ENCODE peak calls at places on chromosomes 11 and 22, in eight cellular contexts. One of them, this sample, is unnamed.

GRCh38 chr11:119417726-119418540 is 5.0 kb downstream of the THY1 start:
- DNase-seq in HFF-Myc: peak; percentile 71
- DNase-seq in PC-3: peak; percentile 70
- DNase-seq in HCT116: no peak
- DNase-seq in mucosa of descending colon: no peak
- DNase-seq in IMR-90: peak; percentile 96
- DNase-seq in transverse colon: no peak
- DNase-seq in NB4: no peak
- DNase-seq in this sample: no peak

GRCh38 chr11:72446929-72447753 is 12.8 kb upstream of the CLPB start:
- DNase-seq in HFF-Myc: peak; percentile 42
- DNase-seq in PC-3: peak; percentile 83
- DNase-seq in HCT116: peak; percentile 69
- DNase-seq in mucosa of descending colon: no peak
- DNase-seq in IMR-90: peak; percentile 69
- DNase-seq in transverse colon: no peak
- DNase-seq in NB4: peak; percentile 69
- DNase-seq in this sample: peak; percentile 63

GRCh38 chr22:46070722-46071450 is 79.4 kb upstream of the PPARA start:
- DNase-seq in HFF-Myc: no peak
- DNase-seq in PC-3: peak; percentile 70
- DNase-seq in HCT116: no peak
- DNase-seq in mucosa of descending colon: peak; percentile 71
- DNase-seq in IMR-90: peak; percentile 54
- DNase-seq in transverse colon: peak; percentile 68
- DNase-seq in NB4: peak; percentile 77
- DNase-seq in this sample: no peak

GRCh38 chr11:73204711-73205121 is 13.4 kb upstream of the P2RY2 start:
- DNase-seq in HFF-Myc: no peak
- DNase-seq in PC-3: no peak
- DNase-seq in HCT116: no peak
- DNase-seq in mucosa of descending colon: peak; percentile 68
- DNase-seq in IMR-90: no peak
- DNase-seq in transverse colon: peak; percentile 41
- DNase-seq in NB4: peak; percentile 99
- DNase-seq in this sample: no peak

GRCh38 chr11:68825603-68826002 is 16.1 kb downstream of the CPT1A start:
- DNase-seq in HFF-Myc: no peak
- DNase-seq in PC-3: peak; percentile 75
- DNase-seq in HCT116: peak; percentile 37
- DNase-seq in mucosa of descending colon: peak; percentile 90
- DNase-seq in IMR-90: no peak
- DNase-seq in transverse colon: peak; percentile 90
- DNase-seq in NB4: peak; percentile 79
- DNase-seq in this sample: no peak

GRCh38 chr11:12123177-12123576 is 12.8 kb downstream of the MICAL2 start:
- DNase-seq in HFF-Myc: no peak
- DNase-seq in PC-3: no peak
- DNase-seq in HCT116: no peak
- DNase-seq in mucosa of descending colon: no peak
- DNase-seq in IMR-90: peak; percentile 85
- DNase-seq in transverse colon: no peak
- DNase-seq in NB4: no peak
- DNase-seq in this sample: no peak

GRCh38 chr11:90254065-90254464 is 31.2 kb upstream of the CHORDC1 start:
- DNase-seq in HFF-Myc: no peak
- DNase-seq in PC-3: no peak
- DNase-seq in HCT116: no peak
- DNase-seq in mucosa of descending colon: no peak
- DNase-seq in IMR-90: no peak
- DNase-seq in transverse colon: no peak
- DNase-seq in NB4: no peak
- DNase-seq in this sample: no peak

GRCh38 chr22:47198801-47199251 is 436.4 kb downstream of the TBC1D22A start:
- DNase-seq in HFF-Myc: no peak
- DNase-seq in PC-3: no peak
- DNase-seq in HCT116: no peak
- DNase-seq in mucosa of descending colon: no peak
- DNase-seq in IMR-90: no peak
- DNase-seq in transverse colon: no peak
- DNase-seq in NB4: no peak
- DNase-seq in this sample: no peak

DNA sequence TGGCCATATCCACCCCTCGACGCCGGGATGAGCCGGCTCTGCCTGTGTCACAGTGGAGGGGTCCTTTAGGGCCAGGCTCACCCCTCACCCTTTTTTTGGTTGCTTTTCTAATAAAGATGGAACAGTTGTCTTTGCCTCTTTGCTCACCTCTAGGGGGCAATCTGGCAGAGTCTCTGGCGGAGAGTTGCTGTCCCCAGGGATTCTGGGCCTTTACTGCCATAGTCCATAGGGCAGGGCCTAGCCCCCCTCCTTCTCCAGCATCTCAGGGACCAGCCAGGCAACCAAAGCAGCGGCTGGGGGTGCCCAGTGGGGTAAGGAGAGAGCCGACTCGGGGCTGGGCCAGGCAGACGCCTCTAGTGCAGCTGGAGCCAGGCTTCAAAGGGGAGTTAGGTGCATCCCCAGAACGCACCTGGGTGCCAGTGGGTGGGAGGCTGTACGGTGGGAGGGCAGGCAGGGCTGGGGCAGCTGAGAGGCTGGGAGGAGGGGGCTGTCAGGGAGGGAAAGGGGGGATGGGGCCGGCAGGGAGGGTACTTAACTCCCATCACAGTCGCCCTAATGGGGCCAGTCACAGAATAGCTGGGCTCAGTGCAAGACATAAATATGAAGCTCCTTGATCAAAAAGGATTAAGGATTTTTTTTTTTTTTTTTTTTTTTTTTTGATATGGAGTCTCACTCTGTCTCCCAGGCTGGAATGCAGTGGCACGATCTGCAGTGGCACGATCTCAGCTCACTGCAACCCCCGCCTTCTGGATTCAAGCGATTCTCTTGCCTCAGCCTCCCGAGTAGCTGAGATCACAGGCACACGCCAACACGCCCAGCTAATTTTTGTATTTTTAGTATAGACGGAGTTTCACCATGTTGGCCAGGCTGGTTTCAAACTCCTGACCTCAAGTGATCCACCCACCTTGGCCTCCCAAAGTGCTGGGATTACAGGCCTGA is 2.5 kb upstream of the SUSD2 start:
- DNase-seq in HFF-Myc: no peak
- DNase-seq in PC-3: no peak
- DNase-seq in HCT116: no peak
- DNase-seq in mucosa of descending colon: no peak
- DNase-seq in IMR-90: no peak
- DNase-seq in transverse colon: no peak
- DNase-seq in NB4: peak; percentile 53
- DNase-seq in this sample: no peak
- TF ChIP-seq CTCF in HFF-Myc: peak; percentile 52
- TF ChIP-seq CTCF in PC-3: peak; percentile 55
- TF ChIP-seq CTCF in HCT116: peak; percentile 59
- TF ChIP-seq CTCF in mucosa of descending colon: no peak
- TF ChIP-seq CTCF in IMR-90: peak; percentile 31
- TF ChIP-seq CTCF in transverse colon: peak; percentile 10
- TF ChIP-seq CTCF in NB4: peak; percentile 53
- TF ChIP-seq CTCF in this sample: peak; percentile 17

GRCh38 chr22:17629646-17630045 is 1.1 kb upstream of the ATP6V1E1 start:
- DNase-seq in HFF-Myc: no peak
- DNase-seq in PC-3: no peak
- DNase-seq in HCT116: no peak
- DNase-seq in mucosa of descending colon: no peak
- DNase-seq in IMR-90: no peak
- DNase-seq in transverse colon: no peak
- DNase-seq in NB4: peak; percentile 11
- DNase-seq in this sample: no peak
- H3K4me3 ChIP-seq in HFF-Myc: peak overlapping the region; percentile 100
- H3K4me3 ChIP-seq in PC-3: peak overlapping the region; percentile 100
- H3K4me3 ChIP-seq in HCT116: peak overlapping the region; percentile 100
- H3K4me3 ChIP-seq in mucosa of descending colon: no peak overlapping the region
- H3K4me3 ChIP-seq in IMR-90: no peak overlapping the region
- H3K4me3 ChIP-seq in transverse colon: no peak overlapping the region
- H3K4me3 ChIP-seq in NB4: peak overlapping the region; percentile 99
- H3K4me3 ChIP-seq in this sample: peak overlapping the region; percentile 89

GRCh38 chr22:26134654-26135330 is 34.5 kb upstream of the SEZ6L start:
- DNase-seq in HFF-Myc: no peak
- DNase-seq in PC-3: no peak
- DNase-seq in HCT116: peak; percentile 6
- DNase-seq in mucosa of descending colon: no peak
- DNase-seq in IMR-90: no peak
- DNase-seq in transverse colon: no peak
- DNase-seq in NB4: peak; percentile 28
- DNase-seq in this sample: no peak
- TF ChIP-seq CTCF in HFF-Myc: peak; percentile 24
- TF ChIP-seq CTCF in PC-3: peak; percentile 35
- TF ChIP-seq CTCF in HCT116: peak; percentile 49
- TF ChIP-seq CTCF in mucosa of descending colon: no peak
- TF ChIP-seq CTCF in IMR-90: no peak
- TF ChIP-seq CTCF in transverse colon: no peak
- TF ChIP-seq CTCF in NB4: peak; percentile 46
- TF ChIP-seq CTCF in this sample: no peak

GRCh38 chr22:40183029-40183581 is 5.4 kb downstream of the TNRC6B start:
- DNase-seq in HFF-Myc: no peak
- DNase-seq in PC-3: peak; percentile 57
- DNase-seq in HCT116: no peak
- DNase-seq in mucosa of descending colon: no peak
- DNase-seq in IMR-90: peak; percentile 87
- DNase-seq in transverse colon: peak; percentile 33
- DNase-seq in NB4: peak; percentile 58
- DNase-seq in this sample: no peak
- H3K4me3 ChIP-seq in HFF-Myc: peak overlapping the region; percentile 14
- H3K4me3 ChIP-seq in PC-3: no peak overlapping the region
- H3K4me3 ChIP-seq in HCT116: no peak overlapping the region
- H3K4me3 ChIP-seq in mucosa of descending colon: no peak overlapping the region
- H3K4me3 ChIP-seq in IMR-90: no peak overlapping the region
- H3K4me3 ChIP-seq in transverse colon: peak overlapping the region; percentile 2
- H3K4me3 ChIP-seq in NB4: no peak overlapping the region
- H3K4me3 ChIP-seq in this sample: no peak overlapping the region

GRCh38 chr11:777288-778255 is at the start of gene GATD1:
- DNase-seq in HFF-Myc: no peak
- DNase-seq in PC-3: peak; percentile 86
- DNase-seq in HCT116: peak; percentile 46
- DNase-seq in mucosa of descending colon: peak; percentile 95
- DNase-seq in IMR-90: peak; percentile 75
- DNase-seq in transverse colon: peak; percentile 95
- DNase-seq in NB4: peak; percentile 88
- DNase-seq in this sample: no peak
- TF ChIP-seq CTCF in HFF-Myc: no peak
- TF ChIP-seq CTCF in PC-3: no peak
- TF ChIP-seq CTCF in HCT116: no peak
- TF ChIP-seq CTCF in mucosa of descending colon: no peak
- TF ChIP-seq CTCF in IMR-90: no peak
- TF ChIP-seq CTCF in transverse colon: no peak
- TF ChIP-seq CTCF in NB4: no peak
- TF ChIP-seq CTCF in this sample: no peak

GRCh38 chr22:17218341-17218740 is 894 bp downstream of the ADA2 start:
- DNase-seq in HFF-Myc: no peak
- DNase-seq in PC-3: no peak
- DNase-seq in HCT116: no peak
- DNase-seq in mucosa of descending colon: peak; percentile 39
- DNase-seq in IMR-90: no peak
- DNase-seq in transverse colon: no peak
- DNase-seq in NB4: no peak
- DNase-seq in this sample: no peak

GRCh38 chr22:17214416-17215043 is 4.7 kb downstream of the ADA2 start:
- DNase-seq in HFF-Myc: no peak
- DNase-seq in PC-3: no peak
- DNase-seq in HCT116: no peak
- DNase-seq in mucosa of descending colon: peak; percentile 19
- DNase-seq in IMR-90: no peak
- DNase-seq in transverse colon: no peak
- DNase-seq in NB4: no peak
- DNase-seq in this sample: no peak

GRCh38 chr22:17222503-17222902 is 3.3 kb upstream of the ADA2 start:
- DNase-seq in HFF-Myc: no peak
- DNase-seq in PC-3: no peak
- DNase-seq in HCT116: no peak
- DNase-seq in mucosa of descending colon: peak; percentile 10
- DNase-seq in IMR-90: no peak
- DNase-seq in transverse colon: no peak
- DNase-seq in NB4: no peak
- DNase-seq in this sample: no peak

GRCh38 chr22:17213976-17214375 is 5.3 kb downstream of the ADA2 start:
- DNase-seq in HFF-Myc: no peak
- DNase-seq in PC-3: peak; percentile 19
- DNase-seq in HCT116: peak; percentile 40
- DNase-seq in mucosa of descending colon: peak; percentile 57
- DNase-seq in IMR-90: peak; percentile 3
- DNase-seq in transverse colon: peak; percentile 69
- DNase-seq in NB4: peak; percentile 46
- DNase-seq in this sample: no peak

GRCh38 chr22:17217179-17217578 is 2.1 kb downstream of the ADA2 start:
- DNase-seq in HFF-Myc: no peak
- DNase-seq in PC-3: no peak
- DNase-seq in HCT116: no peak
- DNase-seq in mucosa of descending colon: peak; percentile 1
- DNase-seq in IMR-90: no peak
- DNase-seq in transverse colon: no peak
- DNase-seq in NB4: peak; percentile 17
- DNase-seq in this sample: no peak
- H3K4me3 ChIP-seq in HFF-Myc: no peak overlapping the region
- H3K4me3 ChIP-seq in PC-3: no peak overlapping the region
- H3K4me3 ChIP-seq in HCT116: no peak overlapping the region
- H3K4me3 ChIP-seq in mucosa of descending colon: no peak overlapping the region
- H3K4me3 ChIP-seq in IMR-90: no peak overlapping the region
- H3K4me3 ChIP-seq in transverse colon: peak overlapping the region; percentile 9
- H3K4me3 ChIP-seq in NB4: no peak overlapping the region
- H3K4me3 ChIP-seq in this sample: no peak overlapping the region

DNA sequence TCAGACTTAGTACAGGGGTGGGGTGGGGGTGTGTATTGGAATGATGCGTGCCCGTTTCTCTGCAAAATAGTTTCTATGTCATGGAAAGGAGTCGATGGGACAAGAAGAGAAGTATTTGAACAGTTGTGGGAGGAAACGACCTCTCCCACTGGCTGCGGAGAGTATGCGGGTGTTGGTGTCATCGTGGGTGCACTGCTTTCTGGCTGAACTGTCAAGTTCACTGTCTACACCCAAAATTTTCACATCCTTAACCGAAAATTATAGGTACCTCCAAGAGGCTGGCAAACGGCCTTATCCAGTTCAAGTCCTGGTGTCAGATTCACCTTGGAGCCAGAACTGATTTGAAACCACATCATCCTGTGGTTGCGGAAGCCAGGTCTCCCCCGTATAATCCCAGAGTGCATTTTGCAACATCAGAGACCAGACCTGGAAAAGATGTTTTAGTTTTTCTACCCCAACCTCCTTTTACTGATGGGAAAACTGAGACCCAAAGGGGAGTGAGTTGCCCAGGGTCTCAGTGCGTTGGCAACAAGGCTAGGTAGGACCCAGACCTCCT is 497 bp upstream of the SSRP1 start:
- DNase-seq in HFF-Myc: no peak
- DNase-seq in PC-3: no peak
- DNase-seq in HCT116: no peak
- DNase-seq in mucosa of descending colon: peak; percentile 27
- DNase-seq in IMR-90: no peak
- DNase-seq in transverse colon: no peak
- DNase-seq in NB4: no peak
- DNase-seq in this sample: no peak
- TF ChIP-seq CTCF in HFF-Myc: no peak
- TF ChIP-seq CTCF in PC-3: peak; percentile 2
- TF ChIP-seq CTCF in HCT116: no peak
- TF ChIP-seq CTCF in mucosa of descending colon: no peak
- TF ChIP-seq CTCF in IMR-90: no peak
- TF ChIP-seq CTCF in transverse colon: no peak
- TF ChIP-seq CTCF in NB4: no peak
- TF ChIP-seq CTCF in this sample: no peak

GRCh38 chr11:45899086-45899447 is 8.0 kb downstream of the FREY1 start:
- DNase-seq in HFF-Myc: no peak
- DNase-seq in PC-3: no peak
- DNase-seq in HCT116: no peak
- DNase-seq in mucosa of descending colon: no peak
- DNase-seq in IMR-90: no peak
- DNase-seq in transverse colon: no peak
- DNase-seq in NB4: no peak
- DNase-seq in this sample: no peak
- H3K4me3 ChIP-seq in HFF-Myc: peak overlapping the region; percentile 59
- H3K4me3 ChIP-seq in PC-3: no peak overlapping the region
- H3K4me3 ChIP-seq in HCT116: no peak overlapping the region
- H3K4me3 ChIP-seq in mucosa of descending colon: no peak overlapping the region
- H3K4me3 ChIP-seq in IMR-90: no peak overlapping the region
- H3K4me3 ChIP-seq in transverse colon: peak overlapping the region; percentile 58
- H3K4me3 ChIP-seq in NB4: no peak overlapping the region
- H3K4me3 ChIP-seq in this sample: peak overlapping the region; percentile 65

This sample was measured in LNCaP clone FGC.